ENCODE peak calls at places on chromosomes 5 and 9, in six cellular contexts. One of them, this sample, is unnamed.

GRCh38 chr5:138503487-138504270 is 38.4 kb downstream of the EGR1 start:
- DNase-seq in T-cell: no peak
- DNase-seq in T-helper 22 cell: no peak
- DNase-seq in RPMI7951: peak
- DNase-seq in renal cortical epithelial cell: peak
- DNase-seq in astrocyte of the spinal cord: peak
- DNase-seq in this sample: peak

GRCh38 chr9:90099262-90099982 is 494.6 kb downstream of the GADD45G start:
- DNase-seq in renal cortical epithelial cell: peak
- DNase-seq in astrocyte of the spinal cord: peak
- DNase-seq in T-cell: no peak
- DNase-seq in RPMI7951: no peak
- DNase-seq in T-helper 22 cell: no peak
- DNase-seq in this sample: no peak

GRCh38 chr5:170836226-170836625 is 25.6 kb upstream of the RANBP17 start:
- DNase-seq in renal cortical epithelial cell: no peak
- DNase-seq in astrocyte of the spinal cord: no peak
- DNase-seq in T-cell: no peak
- DNase-seq in RPMI7951: no peak
- DNase-seq in T-helper 22 cell: no peak
- DNase-seq in this sample: no peak

GRCh38 chr5:178212241-178213002 is 8.1 kb downstream of the HNRNPAB start:
- DNase-seq in T-helper 22 cell: no peak
- DNase-seq in renal cortical epithelial cell: no peak
- DNase-seq in RPMI7951: no peak
- DNase-seq in astrocyte of the spinal cord: no peak
- DNase-seq in T-cell: no peak
- DNase-seq in this sample: no peak

GRCh38 chr9:129330711-129331279 is 152.7 kb upstream of the IER5L start:
- DNase-seq in T-cell: no peak
- DNase-seq in renal cortical epithelial cell: no peak
- DNase-seq in astrocyte of the spinal cord: no peak
- DNase-seq in RPMI7951: no peak
- DNase-seq in T-helper 22 cell: no peak
- DNase-seq in this sample: no peak

GRCh38 chr9:95816716-95817115 is 58.8 kb upstream of the ERCC6L2 start:
- DNase-seq in RPMI7951: peak
- DNase-seq in astrocyte of the spinal cord: peak
- DNase-seq in renal cortical epithelial cell: peak
- DNase-seq in T-helper 22 cell: no peak
- DNase-seq in T-cell: no peak
- DNase-seq in this sample: no peak

GRCh38 chr5:155092318-155092717 is 78.8 kb downstream of the KIF4B start:
- DNase-seq in astrocyte of the spinal cord: no peak
- DNase-seq in renal cortical epithelial cell: no peak
- DNase-seq in T-cell: no peak
- DNase-seq in T-helper 22 cell: no peak
- DNase-seq in RPMI7951: no peak
- DNase-seq in this sample: no peak

GRCh38 chr5:95697781-95698681 is 15.2 kb upstream of the SPATA9 start:
- DNase-seq in RPMI7951: peak
- DNase-seq in astrocyte of the spinal cord: peak
- DNase-seq in T-helper 22 cell: no peak
- DNase-seq in T-cell: no peak
- DNase-seq in renal cortical epithelial cell: peak
- DNase-seq in this sample: no peak

GRCh38 chr5:34957857-34958690 is 28.7 kb downstream of the DNAJC21 start:
- DNase-seq in renal cortical epithelial cell: peak
- DNase-seq in T-helper 22 cell: no peak
- DNase-seq in T-cell: no peak
- DNase-seq in RPMI7951: peak
- DNase-seq in astrocyte of the spinal cord: peak
- DNase-seq in this sample: peak

GRCh38 chr5:944992-945685 is 52.5 kb downstream of the TRIP13 start:
- DNase-seq in T-helper 22 cell: no peak
- DNase-seq in T-cell: no peak
- DNase-seq in astrocyte of the spinal cord: peak
- DNase-seq in RPMI7951: peak
- DNase-seq in renal cortical epithelial cell: peak
- DNase-seq in this sample: no peak